ENCODE peak calls at places on chromosomes 6 and 20, in nine cellular contexts. Y, T, R, A, S, X, B, Q and G are unnamed samples.

GRCh38 chr6:31763617-31763940 is 1.1 kb downstream of the SAPCD1 start:
- DNase-seq in Y (no peak), T (peak), R (no peak), A (no peak), S (no peak), X (no peak), B (no peak), Q (no peak), G (no peak)

GRCh38 chr20:7193681-7194080 is 426.2 kb downstream of the BMP2 start:
- DNase-seq in Y (no peak), T (no peak), R (no peak), A (no peak), S (no peak), X (no peak), B (no peak), Q (no peak), G (no peak)

GRCh38 chr6:74357329-74357728 is 661.3 kb downstream of the CD109 start:
- DNase-seq in Y (no peak), T (peak), R (no peak), A (no peak), S (no peak), X (no peak), B (no peak), Q (no peak), G (no peak)

GRCh38 chr6:84575264-84575663 is 189.1 kb downstream of the TBX18 start:
- DNase-seq in Y (no peak), T (peak), R (no peak), A (no peak), S (no peak), X (no peak), B (no peak), Q (no peak), G (no peak)

GRCh38 chr6:91438570-91438969 is 851.7 kb upstream of the MAP3K7 start:
- DNase-seq in Y (no peak), T (peak), R (no peak), A (peak), S (no peak), X (no peak), B (no peak), Q (no peak), G (no peak)

GRCh38 chr20:39607124-39607523 is 645.0 kb downstream of the DHX35 start:
- DNase-seq in Y (no peak), T (no peak), R (no peak), A (no peak), S (no peak), X (no peak), B (no peak), Q (no peak), G (no peak)

GRCh38 chr6:10837692-10837996 is 695 bp downstream of the MAK start:
- DNase-seq in Y (no peak), T (peak), R (peak), A (no peak), S (no peak), X (peak), B (no peak), Q (no peak), G (no peak)

GRCh38 chr6:77876300-77876699 is 223.5 kb downstream of the MEI4 start:
- DNase-seq in Y (no peak), T (no peak), R (no peak), A (no peak), S (no peak), X (no peak), B (no peak), Q (no peak), G (no peak)

GRCh38 chr20:62354811-62355341 is 12.2 kb downstream of the LAMA5 start:
- DNase-seq in Y (no peak), T (no peak), R (no peak), A (no peak), S (peak), X (no peak), B (no peak), Q (peak), G (no peak)

GRCh38 chr6:1609662-1610496 is at the start of gene FOXC1:
- DNase-seq in Y (peak), T (peak), R (peak), A (peak), S (peak), X (peak), B (no peak), Q (peak), G (peak)

GRCh38 chr6:88605271-88605670 is 358.1 kb downstream of the RNGTT start:
- DNase-seq in Y (no peak), T (no peak), R (no peak), A (no peak), S (no peak), X (no peak), B (no peak), Q (no peak), G (no peak)

GRCh38 chr6:80144753-80145152 is 38.3 kb downstream of the BCKDHB start:
- DNase-seq in Y (no peak), T (no peak), R (no peak), A (no peak), S (no peak), X (no peak), B (no peak), Q (no peak), G (no peak)

GRCh38 chr20:36126836-36127529 is 27.6 kb upstream of the EPB41L1 start:
- DNase-seq in Y (no peak), T (no peak), R (no peak), A (no peak), S (no peak), X (no peak), B (no peak), Q (no peak), G (no peak)
- H3K4me3 ChIP-seq in Y (no peak), T (no peak), R (no peak), A (no peak), S (no peak), X (no peak), B (no peak), Q (no peak), G (no peak)

GRCh38 chr6:14441371-14441781 is 323.8 kb downstream of the CD83 start:
- DNase-seq in Y (no peak), T (no peak), R (no peak), A (no peak), S (peak), X (no peak), B (no peak), Q (no peak), G (no peak)
- H3K4me3 ChIP-seq in Y (no peak), T (no peak), R (no peak), A (no peak), S (no peak), X (no peak), B (no peak), Q (peak), G (no peak)

DNA sequence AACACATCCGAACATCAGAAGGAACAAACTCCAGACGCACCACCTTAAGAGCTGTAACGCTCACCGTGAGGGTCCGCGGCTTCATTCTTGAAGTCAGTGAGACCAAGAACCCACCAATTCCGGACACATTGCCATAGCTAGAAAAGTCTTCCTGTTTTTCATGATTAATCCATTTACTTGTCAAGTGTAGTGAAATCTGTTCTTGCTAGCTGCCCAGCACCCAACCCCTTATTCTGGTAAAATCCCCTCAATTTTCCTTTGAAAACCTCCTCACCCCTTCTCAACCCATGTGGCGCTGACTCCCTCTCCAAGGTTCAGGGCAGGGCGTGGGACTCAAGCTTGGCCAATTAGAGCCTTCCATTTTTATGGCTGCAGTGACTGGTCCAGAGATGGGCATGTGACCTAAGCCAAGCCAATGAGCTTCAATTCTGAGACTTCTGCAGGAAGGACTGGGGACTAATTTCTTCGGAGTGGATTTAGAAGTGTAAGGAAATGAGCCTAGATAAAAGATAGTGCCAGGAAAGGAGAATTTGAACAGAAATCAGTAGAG is 9.8 kb upstream of the ZBP1 start:
- DNase-seq in Y (peak), T (no peak), R (no peak), A (no peak), S (no peak), X (no peak), B (no peak), Q (no peak), G (no peak)
- H3K4me3 ChIP-seq in Y (peak), T (no peak), R (no peak), A (no peak), S (no peak), X (no peak), B (peak), Q (peak), G (peak)

DNA sequence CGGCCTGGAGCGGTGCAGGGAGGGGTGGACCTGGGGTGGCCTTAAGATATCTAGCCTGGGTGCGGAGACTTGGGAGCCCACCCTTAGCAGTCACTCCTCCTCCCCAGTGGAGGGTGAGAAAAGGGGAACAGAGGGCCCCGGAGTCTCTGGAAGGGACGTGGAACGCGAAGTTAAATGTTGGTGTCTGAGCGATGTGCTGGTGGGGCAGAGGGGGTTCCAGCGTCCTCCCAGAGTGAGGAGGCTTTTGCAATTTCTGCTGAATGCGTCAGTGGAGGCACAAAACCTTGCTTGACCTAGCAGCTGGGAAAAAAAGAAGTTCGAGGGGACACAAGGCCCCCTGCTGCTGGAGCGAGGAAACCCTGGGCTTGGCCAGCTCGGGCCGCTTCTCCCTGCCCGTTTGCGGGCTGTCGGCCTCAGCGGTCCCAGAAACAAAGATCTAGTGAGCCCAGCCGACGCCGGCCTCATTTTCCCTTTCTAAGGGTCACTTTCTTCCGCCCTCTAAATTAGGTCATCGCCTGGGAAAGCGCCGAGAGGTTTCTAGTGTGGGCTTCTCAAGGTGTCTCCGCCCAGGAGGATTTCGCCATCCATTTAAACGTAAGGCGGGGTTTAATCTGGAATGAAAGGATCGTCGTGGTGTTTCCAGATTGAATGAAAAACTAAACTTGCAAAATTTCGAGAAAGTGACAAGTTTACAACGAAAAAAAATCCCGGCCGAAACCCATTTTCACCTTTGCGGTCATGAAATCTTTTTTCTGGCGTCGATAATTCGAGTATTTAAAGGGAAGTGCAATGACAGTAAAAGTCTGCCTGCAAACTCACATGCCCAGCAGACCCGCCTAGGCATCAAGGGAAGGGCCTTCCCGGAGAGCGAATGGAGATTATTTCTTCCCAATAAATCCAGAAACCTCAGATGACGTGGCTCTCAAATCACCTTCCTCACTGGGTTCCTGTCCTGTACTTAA is 4.5 kb downstream of the OLIG3 start:
- DNase-seq in Y (no peak), T (no peak), R (no peak), A (no peak), S (no peak), X (no peak), B (no peak), Q (no peak), G (no peak)
- H3K4me3 ChIP-seq in Y (no peak), T (no peak), R (no peak), A (no peak), S (no peak), X (no peak), B (no peak), Q (no peak), G (no peak)

DNA sequence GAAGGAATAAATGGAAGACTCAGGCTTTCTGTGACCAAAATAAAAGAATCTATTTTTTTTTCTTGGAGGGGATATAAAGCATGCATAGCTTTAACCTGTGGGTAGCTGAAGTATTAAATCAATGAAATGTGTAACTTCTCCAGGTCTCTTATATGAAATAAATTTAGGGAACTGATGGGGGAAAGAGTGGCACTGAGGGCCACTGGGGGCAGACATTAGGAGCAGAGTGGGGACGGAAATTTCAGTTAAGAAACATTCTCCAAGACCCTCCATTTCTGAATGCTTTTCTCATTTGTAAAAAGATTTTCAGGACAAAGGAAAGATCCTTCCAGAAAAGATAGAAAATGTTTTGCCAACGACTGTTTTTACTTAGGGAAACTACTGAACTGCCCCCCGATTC is 131.0 kb downstream of the GPX5 start:
- DNase-seq in Y (no peak), T (no peak), R (no peak), A (no peak), S (no peak), X (no peak), B (no peak), Q (no peak), G (no peak)
- H3K4me3 ChIP-seq in Y (no peak), T (no peak), R (no peak), A (no peak), S (no peak), X (no peak), B (peak), Q (no peak), G (no peak)

GRCh38 chr20:55500130-55500529 is 505.2 kb downstream of the CBLN4 start:
- DNase-seq in Y (no peak), T (no peak), R (no peak), A (no peak), S (no peak), X (peak), B (no peak), Q (no peak), G (no peak)
- H3K4me3 ChIP-seq in Y (no peak), T (no peak), R (no peak), A (no peak), S (no peak), X (no peak), B (no peak), Q (no peak), G (no peak)

DNA sequence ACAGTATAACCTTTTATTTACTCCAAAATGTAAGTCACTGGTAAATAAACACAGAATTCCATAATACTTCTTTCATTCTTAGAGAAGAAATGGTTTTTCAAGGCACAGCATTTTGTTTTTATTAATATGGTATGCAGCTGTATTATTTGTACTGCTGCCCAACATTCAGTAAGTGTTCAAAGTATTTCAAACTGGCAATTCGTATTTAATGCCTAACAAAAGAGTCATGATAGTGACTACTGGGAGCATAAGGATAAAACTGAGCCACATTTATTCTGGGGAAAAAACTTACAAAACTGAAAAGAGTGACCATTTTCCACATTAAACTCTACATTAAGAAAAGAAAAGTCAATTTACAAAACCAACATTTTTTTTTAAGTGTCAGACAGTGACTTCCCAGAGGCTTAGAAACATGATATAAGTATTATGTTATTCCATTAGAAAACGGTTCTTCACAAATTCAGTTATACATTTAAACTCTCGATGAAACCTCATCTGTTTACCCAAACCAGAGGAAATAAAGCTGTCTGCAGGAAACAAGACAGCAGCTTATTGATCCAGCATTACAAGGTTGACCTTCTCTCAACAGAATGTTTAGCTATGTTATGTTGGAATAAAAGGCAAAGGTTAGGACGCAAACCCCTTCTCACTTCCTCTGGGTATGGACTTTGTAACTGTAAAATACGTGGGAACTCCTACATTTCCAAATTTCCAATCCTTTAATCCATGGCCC is 24.3 kb downstream of the EPB41L2 start:
- DNase-seq in Y (no peak), T (peak), R (no peak), A (no peak), S (no peak), X (no peak), B (no peak), Q (no peak), G (no peak)
- H3K4me3 ChIP-seq in Y (no peak), T (no peak), R (no peak), A (peak), S (no peak), X (no peak), B (no peak), Q (no peak), G (no peak)

GRCh38 chr6:116667620-116668019 is 946 bp downstream of the ZUP1 start:
- DNase-seq in Y (no peak), T (no peak), R (no peak), A (no peak), S (no peak), X (no peak), B (no peak), Q (no peak), G (no peak)
- H3K4me3 ChIP-seq in Y (peak), T (no peak), R (peak), A (peak), S (peak), X (peak), B (peak), Q (peak), G (peak)